ENCODE peak calls at places on chromosomes 2 and 18, in four cellular contexts. F is coronary artery, S is MG63, K is AG09309. L is an unnamed sample.
A peak's percentile ranks its signal among the peaks of the same experiment; 100 is the strongest.

GRCh38 chr18:54269924-54270844 is 867 bp downstream of the POLI start:
- DNase-seq in F (peak; percentile 81), S (peak; percentile 58), K (no peak), L (no peak)

GRCh38 chr2:234403074-234403473 is 93.8 kb downstream of the ARL4C start:
- DNase-seq in F (no peak), S (peak; percentile 75), K (peak; percentile 65), L (no peak)

GRCh38 chr2:529425-529824 is 147.8 kb downstream of the TMEM18 start:
- DNase-seq in F (no peak), S (no peak), K (no peak), L (peak; percentile 5)

GRCh38 chr2:158191076-158191566 is 89.4 kb downstream of the UPP2 start:
- DNase-seq in F (no peak), S (no peak), K (no peak), L (no peak)

GRCh38 chr2:191204443-191204842 is 40.8 kb upstream of the MYO1B start:
- DNase-seq in F (no peak), S (no peak), K (no peak), L (no peak)

GRCh38 chr2:72146357-72147302 is 1.0 kb downstream of the CYP26B1 start:
- DNase-seq in F (peak; percentile 70), S (no peak), K (no peak), L (no peak)

GRCh38 chr18:64330161-64330560 is 181.3 kb upstream of the LINC00305 start:
- DNase-seq in F (no peak), S (no peak), K (no peak), L (no peak)

GRCh38 chr2:233247744-233248143 is 3.7 kb upstream of the ATG16L1 start:
- DNase-seq in F (no peak), S (peak; percentile 17), K (no peak), L (peak; percentile 86)

GRCh38 chr2:227447606-227448005 is 24.4 kb upstream of the AGFG1 start:
- DNase-seq in F (no peak), S (no peak), K (peak; percentile 27), L (no peak)

GRCh38 chr2:68862889-68863288 is 8.3 kb downstream of the BMP10 start:
- DNase-seq in F (no peak), S (no peak), K (no peak), L (no peak)

GRCh38 chr18:46456691-46457090 is 200.3 kb downstream of the LOXHD1 start:
- DNase-seq in F (no peak), S (no peak), K (no peak), L (no peak)
- H3K4me3 ChIP-seq in F (no peak overlapping the region), S (no peak overlapping the region), K (no peak overlapping the region), L (no peak overlapping the region)

DNA sequence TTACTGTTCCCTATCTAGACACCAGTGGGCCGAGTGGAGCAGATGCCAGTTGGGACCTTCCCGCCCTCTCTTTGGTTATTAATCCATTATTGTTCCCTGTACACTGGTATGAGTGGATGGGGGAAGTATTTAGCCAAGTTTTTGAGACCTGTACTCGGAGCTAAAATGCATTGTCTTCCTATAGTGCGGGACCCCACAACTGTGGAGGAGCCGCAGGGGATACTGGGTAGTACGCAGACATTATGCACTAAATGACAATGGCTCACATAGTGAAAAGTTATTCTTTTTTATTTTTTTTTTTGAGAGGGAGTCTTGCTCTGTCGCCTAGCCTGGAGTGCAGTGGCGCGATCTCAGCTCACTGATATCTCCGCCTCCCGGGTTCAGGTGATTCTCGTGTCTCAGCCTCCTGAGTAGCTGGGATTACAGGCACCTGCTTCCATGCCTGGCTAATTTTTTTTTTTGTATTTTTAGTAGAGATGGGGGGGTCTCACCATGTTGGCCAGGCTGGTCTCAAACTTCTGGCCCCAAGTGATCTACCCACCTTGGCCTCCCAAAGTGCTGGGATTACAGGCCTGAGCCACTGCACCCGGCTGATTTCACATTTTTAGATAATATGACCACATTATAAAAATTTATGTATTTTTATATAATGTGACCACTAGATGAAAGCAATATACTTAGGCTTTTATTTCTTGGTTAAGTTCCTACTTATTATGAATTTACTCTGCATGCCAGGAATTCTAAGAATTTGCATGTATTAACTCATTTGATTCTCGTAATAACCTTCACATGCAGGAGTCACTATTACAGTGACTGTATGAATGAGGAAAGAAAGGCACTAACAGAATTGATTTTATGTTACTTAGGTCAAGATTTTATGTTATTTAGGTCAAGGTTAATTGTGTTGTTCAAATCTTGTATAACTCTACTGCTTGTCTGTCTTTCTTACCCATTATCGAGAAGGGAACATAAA is 25.9 kb upstream of the CASP8 start:
- DNase-seq in F (no peak), S (no peak), K (no peak), L (no peak)
- H3K4me3 ChIP-seq in F (peak overlapping the region; percentile 50), S (peak overlapping the region; percentile 44), K (no peak overlapping the region), L (peak overlapping the region; percentile 96)

GRCh38 chr2:201859886-201860285 is 53.5 kb downstream of the CDK15 start:
- DNase-seq in F (no peak), S (no peak), K (no peak), L (no peak)

GRCh38 chr2:201857326-201857725 is 51.0 kb downstream of the CDK15 start:
- DNase-seq in F (no peak), S (no peak), K (no peak), L (no peak)

GRCh38 chr2:201860541-201861154 is 54.3 kb downstream of the CDK15 start:
- DNase-seq in F (no peak), S (peak; percentile 43), K (no peak), L (peak; percentile 68)

GRCh38 chr2:201858267-201858666 is 51.9 kb downstream of the CDK15 start:
- DNase-seq in F (no peak), S (no peak), K (no peak), L (no peak)

DNA sequence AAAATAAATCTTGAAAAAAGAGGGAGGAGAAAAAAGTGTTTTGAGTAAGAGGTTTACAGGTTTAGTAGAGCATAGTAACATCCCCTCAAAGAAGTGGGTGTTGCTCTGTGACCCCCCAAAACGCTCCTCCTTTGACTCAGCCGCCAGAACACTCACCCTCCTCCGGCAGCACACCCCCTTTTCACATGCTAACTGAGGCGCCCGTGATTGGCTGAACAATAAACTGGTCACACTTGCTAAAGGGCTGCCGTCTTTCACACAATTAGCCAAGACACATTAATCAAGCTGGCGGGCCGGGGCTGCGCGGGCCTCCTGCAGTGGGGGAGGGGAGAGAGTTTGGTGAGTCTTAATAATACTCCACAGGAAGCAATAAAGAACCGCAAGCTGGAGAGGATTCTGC is 52.4 kb downstream of the CDK15 start:
- DNase-seq in F (no peak), S (no peak), K (no peak), L (no peak)
- H3K4me3 ChIP-seq in F (peak overlapping the region; percentile 5), S (no peak overlapping the region), K (no peak overlapping the region), L (no peak overlapping the region)

DNA sequence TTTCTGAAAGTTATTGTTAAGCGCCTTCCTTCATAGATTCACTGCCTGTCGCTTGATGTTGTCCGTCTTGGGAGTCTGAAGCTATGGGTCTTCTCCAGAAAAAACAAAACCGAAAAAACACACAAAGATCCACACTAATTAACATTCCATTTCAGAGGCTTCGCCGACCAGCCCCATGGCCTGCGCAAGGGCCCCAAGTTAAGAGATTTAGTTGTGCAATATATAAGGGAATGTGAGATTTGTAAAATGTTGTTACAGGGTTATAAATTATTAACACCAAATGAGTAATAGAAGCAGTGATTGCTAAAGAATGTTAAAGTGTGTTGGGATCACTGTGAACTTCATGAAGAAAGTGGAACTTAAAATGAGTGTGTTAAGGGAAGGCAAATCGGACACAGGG is 827 bp downstream of the CFAP221 start:
- DNase-seq in F (no peak), S (no peak), K (no peak), L (no peak)
- H3K4me3 ChIP-seq in F (peak overlapping the region; percentile 81), S (no peak overlapping the region), K (no peak overlapping the region), L (no peak overlapping the region)

GRCh38 chr2:174901075-174901474 is 104.1 kb downstream of the CHN1 start:
- DNase-seq in F (no peak), S (no peak), K (no peak), L (no peak)
- H3K4me3 ChIP-seq in F (no peak overlapping the region), S (no peak overlapping the region), K (no peak overlapping the region), L (no peak overlapping the region)

L was measured in Panc1.